ENCODE peak calls at places on chromosomes 7 and 10, in four cellular contexts. N, L, H and E are unnamed samples.

GRCh38 chr10:119139464-119140067 is 25.9 kb downstream of the SFXN4 start:
- DNase-seq in N (peak; percentile 43), L (no peak), H (peak; percentile 31), E (no peak)

GRCh38 chr7:149719912-149720335 is 53.5 kb downstream of the ZNF467 start:
- DNase-seq in N (no peak), L (no peak), H (no peak), E (no peak)

GRCh38 chr7:123241809-123242208 is 42.0 kb upstream of the SLC13A1 start:
- DNase-seq in N (no peak), L (no peak), H (no peak), E (no peak)

GRCh38 chr7:1305873-1306272 is 73.2 kb downstream of the UNCX start:
- DNase-seq in N (no peak), L (no peak), H (no peak), E (no peak)

GRCh38 chr7:35758421-35758820 is 42.4 kb upstream of the SEPTIN7 start:
- DNase-seq in N (no peak), L (no peak), H (no peak), E (no peak)

GRCh38 chr7:13986208-13986607 is 3.3 kb downstream of the ETV1 start:
- DNase-seq in N (no peak), L (no peak), H (no peak), E (no peak)

GRCh38 chr10:96235326-96236089 is 35.9 kb downstream of the BLNK start:
- DNase-seq in N (no peak), L (no peak), H (no peak), E (no peak)

GRCh38 chr10:131764929-131765328 is 135.9 kb upstream of the PPP2R2D start:
- DNase-seq in N (no peak), L (no peak), H (no peak), E (no peak)

GRCh38 chr10:1123198-1123597 is 67.0 kb downstream of the WDR37 start:
- DNase-seq in N (no peak), L (no peak), H (no peak), E (no peak)

GRCh38 chr7:29796181-29796580 is 10.1 kb upstream of the WIPF3 start:
- DNase-seq in N (no peak), L (no peak), H (no peak), E (no peak)
- H3K4me3 ChIP-seq in N (no peak overlapping the region), L (no peak overlapping the region), H (no peak overlapping the region), E (no peak overlapping the region)

GRCh38 chr10:128278362-128278761 is 152.1 kb upstream of the MKI67 start:
- DNase-seq in N (no peak), L (no peak), H (no peak), E (no peak)

GRCh38 chr10:128275405-128275804 is 149.2 kb upstream of the MKI67 start:
- DNase-seq in N (no peak), L (no peak), H (no peak), E (no peak)

GRCh38 chr10:128277267-128277666 is 151.0 kb upstream of the MKI67 start:
- DNase-seq in N (no peak), L (no peak), H (no peak), E (no peak)

GRCh38 chr10:128280271-128280670 is 154.0 kb upstream of the MKI67 start:
- DNase-seq in N (no peak), L (no peak), H (no peak), E (no peak)

DNA sequence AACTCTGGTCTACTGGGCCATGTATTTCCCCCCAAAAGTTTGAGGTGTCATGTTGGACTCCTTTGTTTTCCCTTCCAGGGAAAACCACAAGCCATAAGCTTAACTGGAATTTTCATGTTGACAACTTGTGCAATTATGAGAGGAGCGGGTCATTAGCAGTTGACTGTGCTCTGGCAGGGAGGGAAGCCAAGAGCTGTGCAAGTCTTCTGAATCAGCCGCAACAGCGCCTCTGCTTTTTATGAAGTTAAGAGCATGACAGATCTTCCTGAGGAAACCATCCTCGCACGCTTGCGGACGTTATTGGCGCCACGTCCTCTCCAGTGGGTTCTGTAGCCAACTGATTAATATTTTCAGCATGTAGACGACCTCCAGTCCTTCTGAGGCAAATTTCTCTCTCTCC is 148.7 kb upstream of the MKI67 start:
- DNase-seq in N (no peak), L (no peak), H (no peak), E (no peak)
- TF ChIP-seq CTCF in N (no peak), L (no peak), H (no peak), E (no peak)

GRCh38 chr10:3873728-3874461 is 88.9 kb upstream of the KLF6 start:
- DNase-seq in N (no peak), L (no peak), H (no peak), E (no peak)

GRCh38 chr10:3874988-3875841 is 90.2 kb upstream of the KLF6 start:
- DNase-seq in N (no peak), L (no peak), H (no peak), E (no peak)

GRCh38 chr10:3877092-3878000 is 92.3 kb upstream of the KLF6 start:
- DNase-seq in N (no peak), L (no peak), H (no peak), E (no peak)

GRCh38 chr10:3876563-3876962 is 91.6 kb upstream of the KLF6 start:
- DNase-seq in N (no peak), L (no peak), H (no peak), E (no peak)

DNA sequence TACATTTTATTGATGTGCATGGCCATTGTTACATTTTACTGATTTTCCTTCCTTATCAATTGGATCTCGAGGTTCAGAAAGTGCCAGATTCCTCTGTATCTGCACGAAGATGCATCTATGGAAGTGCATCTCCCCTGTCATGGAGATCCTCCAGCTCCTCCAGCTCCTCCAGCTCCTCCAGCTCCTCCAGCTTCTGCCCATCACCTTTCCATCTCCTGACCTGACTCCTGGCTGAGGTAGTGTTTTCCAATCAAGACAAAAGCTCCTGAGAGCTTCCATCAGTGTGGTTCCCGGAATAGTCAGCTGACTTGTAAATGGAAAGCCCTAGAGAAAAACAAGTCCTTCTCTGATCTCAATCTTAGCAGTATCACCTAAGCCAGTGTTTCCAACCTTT is 90.8 kb upstream of the KLF6 start:
- DNase-seq in N (no peak), L (no peak), H (no peak), E (no peak)
- H3K4me3 ChIP-seq in N (no peak overlapping the region), L (no peak overlapping the region), H (no peak overlapping the region), E (no peak overlapping the region)

DNA sequence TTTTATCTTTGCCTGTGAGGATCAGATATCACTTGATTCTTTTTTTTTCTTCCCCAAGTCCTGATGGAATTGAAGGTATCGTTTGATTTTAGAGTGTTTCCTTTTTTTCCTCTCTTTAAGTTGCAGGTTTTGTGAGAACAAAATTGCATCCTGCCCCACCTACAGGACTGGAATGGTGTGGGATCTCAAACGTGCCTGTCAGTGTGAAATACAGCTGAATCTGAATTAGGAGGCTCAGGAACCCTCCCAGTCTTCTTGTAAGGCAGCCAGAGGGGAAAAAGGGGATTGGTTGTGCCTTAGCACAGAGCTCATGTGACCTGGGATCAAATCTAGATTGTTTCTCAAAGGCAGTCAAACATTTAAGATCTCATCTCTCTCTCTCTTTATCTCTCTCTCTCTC is 32.7 kb upstream of the KLHL7 start:
- DNase-seq in N (no peak), L (no peak), H (no peak), E (no peak)
- TF ChIP-seq CTCF in N (no peak), L (no peak), H (no peak), E (no peak)

GRCh38 chr7:32670105-32670504 is 174.8 kb downstream of the AVL9 start:
- DNase-seq in N (no peak), L (no peak), H (peak; percentile 31), E (no peak)
- H3K4me3 ChIP-seq in N (peak overlapping the region; percentile 23), L (no peak overlapping the region), H (no peak overlapping the region), E (no peak overlapping the region)

GRCh38 chr7:142420554-142421362 is 162.9 kb upstream of the PRSS58 start:
- DNase-seq in N (no peak), L (no peak), H (no peak), E (no peak)
- TF ChIP-seq CTCF in N (no peak), L (peak; percentile 66), H (no peak), E (peak; percentile 75)

GRCh38 chr10:61629594-61629993 is 33.1 kb upstream of the CABCOCO1 start:
- DNase-seq in N (no peak), L (no peak), H (no peak), E (no peak)
- H3K4me3 ChIP-seq in N (no peak overlapping the region), L (no peak overlapping the region), H (no peak overlapping the region), E (no peak overlapping the region)

DNA sequence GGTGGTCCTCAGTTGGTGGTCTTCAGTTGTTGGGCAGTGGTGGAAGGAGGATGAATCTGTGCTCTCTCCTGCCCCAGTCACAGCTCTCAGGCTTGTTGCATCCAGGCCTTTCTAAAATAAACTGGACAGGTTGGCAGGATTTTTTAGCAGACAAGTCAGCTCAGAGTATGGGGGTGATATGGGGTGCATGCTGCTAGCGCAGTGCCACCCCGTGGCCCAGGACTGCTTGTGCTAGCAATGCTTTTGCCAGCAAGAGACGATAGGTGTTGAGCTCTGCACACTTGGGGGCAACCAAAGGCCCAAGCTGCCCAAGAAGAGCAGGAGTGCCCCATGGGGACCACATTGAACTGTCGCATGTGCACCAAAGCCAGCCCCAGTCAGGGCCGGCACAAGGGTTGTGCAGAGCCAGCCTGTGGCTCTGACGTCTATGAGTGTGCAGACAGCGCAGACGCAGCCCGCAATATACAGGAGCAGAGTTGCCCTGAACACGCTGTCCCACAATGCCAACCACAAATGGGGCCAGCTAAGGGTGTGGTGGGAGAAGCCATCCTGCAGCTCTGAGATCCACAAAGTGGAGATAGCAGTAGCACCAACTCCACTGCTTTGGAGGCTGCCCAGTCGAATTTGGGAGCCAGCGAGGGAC is 49.8 kb upstream of the PDSS1 start:
- DNase-seq in N (no peak), L (no peak), H (no peak), E (no peak)
- TF ChIP-seq CTCF in N (no peak), L (no peak), H (no peak), E (no peak)